ENCODE peak calls at places on chromosomes 3 and 15, in five cellular contexts. M is GM12891, A is GM12878, C is H1, S is SK-N-SH. L is an unnamed sample.
A peak's percentile ranks its signal among the peaks of the same experiment; 100 is the strongest.

GRCh38 chr3:38599886-38600285 is 49.6 kb downstream of the SCN5A start:
- DNase-seq in M (no peak), A (no peak), C (no peak), S (no peak), L (no peak)

GRCh38 chr3:189222927-189223706 is 51.3 kb downstream of the TPRG1 start:
- DNase-seq in M (no peak), A (no peak), C (no peak), S (no peak), L (no peak)

GRCh38 chr15:59059076-59059597 is 45.8 kb upstream of the CCNB2 start:
- DNase-seq in M (no peak), A (no peak), C (no peak), S (no peak), L (no peak)

GRCh38 chr15:23565395-23566069 is at the start of gene MKRN3:
- DNase-seq in M (no peak), A (no peak), C (no peak), S (peak; percentile 70), L (no peak)

GRCh38 chr3:195896361-195897080 is 11.8 kb downstream of the TNK2 start:
- DNase-seq in M (no peak), A (no peak), C (peak; percentile 49), S (peak; percentile 59), L (no peak)

GRCh38 chr15:58748787-58749531 is 548 bp downstream of the ADAM10 start:
- DNase-seq in M (peak; percentile 37), A (no peak), C (peak; percentile 70), S (peak; percentile 73), L (peak; percentile 33)

GRCh38 chr3:168223085-168223484 is 127.4 kb upstream of the GOLIM4 start:
- DNase-seq in M (no peak), A (no peak), C (no peak), S (no peak), L (no peak)

GRCh38 chr3:42590989-42591756 is 513 bp downstream of the SS18L2 start:
- DNase-seq in M (no peak), A (no peak), C (no peak), S (no peak), L (no peak)

GRCh38 chr15:101675796-101676582 is 23.8 kb upstream of the TM2D3 start:
- DNase-seq in M (no peak), A (no peak), C (no peak), S (no peak), L (peak; percentile 19)

GRCh38 chr3:29384640-29385039 is 103.8 kb downstream of the RBMS3 start:
- DNase-seq in M (no peak), A (no peak), C (no peak), S (peak; percentile 34), L (no peak)

GRCh38 chr15:41085029-41085428 is 31.1 kb downstream of the INO80 start:
- DNase-seq in M (no peak), A (no peak), C (no peak), S (no peak), L (no peak)

GRCh38 chr3:168338176-168338575 is 242.5 kb upstream of the GOLIM4 start:
- DNase-seq in M (no peak), A (no peak), C (no peak), S (no peak), L (no peak)

GRCh38 chr3:141055136-141055535 is 4.0 kb downstream of the SPSB4 start:
- DNase-seq in M (no peak), A (no peak), C (no peak), S (no peak), L (no peak)

GRCh38 chr15:31278544-31279220 is 48.0 kb upstream of the KLF13 start:
- DNase-seq in M (no peak), A (no peak), C (peak; percentile 33), S (peak; percentile 12), L (no peak)

GRCh38 chr3:151155409-151156128 is 47.4 kb downstream of the GPR171 start:
- DNase-seq in M (no peak), A (no peak), C (no peak), S (no peak), L (no peak)

GRCh38 chr3:171602072-171602471 is 141.9 kb upstream of the TNIK start:
- DNase-seq in M (no peak), A (no peak), C (no peak), S (no peak), L (no peak)

GRCh38 chr3:71710906-71711494 is 14.2 kb downstream of the EIF4E3 start:
- DNase-seq in M (no peak), A (peak; percentile 21), C (no peak), S (peak; percentile 72), L (peak; percentile 17)

GRCh38 chr3:129961142-129961541 is 13.4 kb upstream of the TRH start:
- DNase-seq in M (no peak), A (no peak), C (no peak), S (no peak), L (no peak)

GRCh38 chr15:85616549-85616948 is 178.2 kb downstream of the KLHL25 start:
- DNase-seq in M (no peak), A (no peak), C (no peak), S (peak; percentile 32), L (no peak)

GRCh38 chr3:195084746-195085145 is 186.2 kb downstream of the XXYLT1 start:
- DNase-seq in M (no peak), A (no peak), C (no peak), S (no peak), L (no peak)

GRCh38 chr15:42919794-42920280 is 741 bp downstream of the TTBK2 start:
- DNase-seq in M (no peak), A (no peak), C (no peak), S (peak; percentile 39), L (no peak)
- TF ChIP-seq POLR2AphosphoS5 in M (no peak), A (no peak), C (no peak), S (no peak), L (no peak)

GRCh38 chr3:24457719-24458118 is 36.9 kb downstream of the THRB start:
- DNase-seq in M (no peak), A (no peak), C (no peak), S (no peak), L (no peak)

GRCh38 chr3:24451461-24452099 is 43.1 kb downstream of the THRB start:
- DNase-seq in M (no peak), A (no peak), C (no peak), S (no peak), L (no peak)

GRCh38 chr3:24454393-24454792 is 40.3 kb downstream of the THRB start:
- DNase-seq in M (no peak), A (no peak), C (no peak), S (no peak), L (no peak)

GRCh38 chr3:24450142-24450932 is 44.3 kb downstream of the THRB start:
- DNase-seq in M (no peak), A (no peak), C (no peak), S (no peak), L (no peak)

GRCh38 chr3:24454862-24455261 is 39.8 kb downstream of the THRB start:
- DNase-seq in M (no peak), A (no peak), C (no peak), S (no peak), L (no peak)
- TF ChIP-seq TAF1 in M (no peak), A (no peak), C (no peak), S (no peak), L (no peak)

DNA sequence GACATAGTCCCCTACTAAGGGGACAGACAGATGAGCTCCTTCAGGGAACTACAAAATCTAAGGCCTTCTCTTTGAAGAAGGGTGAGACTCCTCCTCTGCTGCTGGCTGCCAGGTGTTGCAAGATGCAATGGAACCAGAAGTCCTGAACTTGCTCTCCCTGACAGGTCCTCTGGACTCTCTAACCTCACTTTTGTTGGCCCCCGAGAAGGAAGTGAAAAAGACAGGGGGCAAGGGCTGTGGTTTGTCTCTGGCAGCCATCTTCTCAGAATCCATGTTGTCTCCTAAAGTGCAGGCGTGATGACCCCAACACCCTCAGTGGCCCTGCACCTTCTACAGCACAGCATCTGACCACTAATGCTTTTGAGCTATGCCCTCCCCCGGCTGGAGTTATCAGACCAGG is 292.5 kb downstream of the CHST2 start:
- DNase-seq in M (no peak), A (no peak), C (no peak), S (no peak), L (no peak)
- TF ChIP-seq POLR2AphosphoS5 in M (no peak), A (no peak), C (no peak), S (no peak), L (no peak)

GRCh38 chr3:127158614-127159221 is 34.2 kb upstream of the PRR23E start:
- DNase-seq in M (no peak), A (no peak), C (peak; percentile 79), S (no peak), L (no peak)

GRCh38 chr3:127156651-127157050 is 36.3 kb upstream of the PRR23E start:
- DNase-seq in M (no peak), A (no peak), C (no peak), S (no peak), L (no peak)

GRCh38 chr3:127159547-127159946 is 33.4 kb upstream of the PRR23E start:
- DNase-seq in M (no peak), A (no peak), C (no peak), S (no peak), L (no peak)

GRCh38 chr3:127153506-127153815 is 39.5 kb upstream of the PRR23E start:
- DNase-seq in M (no peak), A (no peak), C (no peak), S (no peak), L (no peak)

DNA sequence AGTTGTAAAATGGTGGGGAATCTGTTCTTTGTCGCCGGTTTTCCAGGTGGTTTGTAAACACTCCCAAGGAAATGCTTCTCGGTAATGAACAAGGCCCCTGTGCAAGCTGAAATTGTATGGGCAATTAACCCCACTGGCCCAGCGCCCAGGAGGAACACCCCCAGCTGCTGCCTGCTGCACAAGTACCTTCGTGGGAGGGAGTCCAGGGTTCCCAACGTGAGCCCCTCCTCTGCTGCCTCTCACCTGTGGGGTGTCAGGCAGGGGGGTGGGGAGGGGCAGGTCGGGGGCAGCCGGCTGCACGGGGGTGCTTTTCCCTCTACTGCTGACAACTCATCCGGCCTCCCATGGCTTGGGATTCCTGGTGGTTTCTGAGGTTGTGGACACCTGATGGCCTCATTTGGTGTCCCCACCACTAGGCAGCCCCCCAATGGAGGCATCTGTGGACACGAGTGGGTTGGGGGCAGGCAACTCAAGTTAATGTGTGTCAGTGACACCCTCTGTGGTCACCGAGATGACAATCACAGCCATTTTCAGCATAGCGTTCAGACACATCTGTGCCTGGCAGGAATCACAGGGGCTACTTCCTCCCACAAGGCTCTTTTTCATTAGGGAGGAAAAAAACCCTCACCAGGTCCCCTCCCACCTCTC is 35.6 kb upstream of the PRR23E start:
- DNase-seq in M (no peak), A (no peak), C (no peak), S (no peak), L (no peak)
- TF ChIP-seq TAF1 in M (no peak), A (no peak), C (no peak), S (no peak), L (no peak)

GRCh38 chr15:81189583-81190283 is 6.9 kb upstream of the IL16 start:
- DNase-seq in M (no peak), A (no peak), C (peak; percentile 34), S (no peak), L (no peak)
- TF ChIP-seq POLR2AphosphoS5 in M (no peak), A (no peak), C (no peak), S (no peak), L (no peak)

DNA sequence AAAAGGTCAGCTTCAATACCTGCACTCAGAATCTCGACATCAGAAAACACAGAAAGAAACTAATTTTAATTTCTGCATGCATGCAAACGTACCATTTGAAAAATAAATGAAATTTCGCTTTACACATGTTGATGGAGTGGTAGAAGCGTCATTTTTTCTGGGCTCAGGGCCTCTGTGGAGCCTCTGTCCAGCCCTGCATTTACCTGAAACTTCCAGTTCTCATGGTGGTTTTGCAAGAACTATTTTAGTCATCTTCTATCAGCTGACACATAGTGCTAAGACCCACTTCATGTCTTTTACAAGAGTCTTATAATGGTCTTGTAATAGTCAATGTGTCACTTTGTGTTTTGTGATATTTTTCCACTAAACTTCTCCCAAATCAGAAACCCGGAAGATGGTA is 5.3 kb downstream of the KY start:
- DNase-seq in M (no peak), A (no peak), C (no peak), S (no peak), L (no peak)
- TF ChIP-seq TAF1 in M (no peak), A (no peak), C (no peak), S (no peak), L (no peak)

GRCh38 chr15:74676801-74677200 is 19.0 kb downstream of the EDC3 start:
- DNase-seq in M (no peak), A (no peak), C (no peak), S (no peak), L (no peak)
- TF ChIP-seq POLR2AphosphoS5 in M (no peak), A (no peak), C (no peak), S (no peak), L (no peak)

L was measured in GM12892.